ENCODE peak calls at places on chromosome 15, in six cellular contexts. N, R, A, D, X and O are unnamed samples.

GRCh38 chr15:42348083-42348482 is 11.2 kb upstream of the CAPN3 start:
- DNase-seq in N (peak; percentile 7), A (no peak), R (no peak), D (no peak), X (no peak), O (no peak)

GRCh38 chr15:50315814-50316630 is 39.0 kb downstream of the GABPB1 start:
- DNase-seq in R (peak; percentile 32), A (peak; percentile 27), D (no peak), N (peak; percentile 12), X (no peak), O (no peak)

GRCh38 chr15:49847436-49847835 is 226.6 kb downstream of the DTWD1 start:
- DNase-seq in D (no peak), R (no peak), N (no peak), A (no peak), X (no peak), O (no peak)

GRCh38 chr15:92326236-92326635 is 67.4 kb upstream of the ST8SIA2 start:
- DNase-seq in X (no peak), D (no peak), R (no peak), N (no peak), A (no peak), O (no peak)

GRCh38 chr15:61124195-61124594 is 104.9 kb downstream of the RORA start:
- DNase-seq in A (no peak), D (no peak), X (no peak), N (no peak), R (no peak), O (no peak)

GRCh38 chr15:41897327-41897726 is 3.5 kb upstream of the SPTBN5 start:
- DNase-seq in N (no peak), A (no peak), X (no peak), R (no peak), D (no peak), O (no peak)

GRCh38 chr15:91706366-91707032 is 147.0 kb upstream of the SLCO3A1 start:
- DNase-seq in X (peak; percentile 81), D (peak; percentile 87), R (peak; percentile 41), A (peak; percentile 43), N (peak; percentile 20), O (peak; percentile 87)

GRCh38 chr15:82197734-82198594 is 64.6 kb downstream of the EFL1 start:
- DNase-seq in R (peak; percentile 61), D (peak; percentile 59), X (peak; percentile 49), A (peak; percentile 48), N (peak; percentile 38), O (peak; percentile 47)

GRCh38 chr15:97955040-97955439 is 5.5 kb upstream of the ARRDC4 start:
- DNase-seq in R (no peak), X (no peak), A (no peak), D (no peak), N (no peak), O (no peak)

GRCh38 chr15:28114721-28115622 is 15.9 kb upstream of the OCA2 start:
- DNase-seq in X (no peak), A (no peak), N (no peak), D (no peak), R (no peak), O (no peak)

GRCh38 chr15:90047956-90048575 is 46.9 kb downstream of the ZNF710 start:
- DNase-seq in X (no peak), A (no peak), N (no peak), D (no peak), R (no peak), O (no peak)

GRCh38 chr15:69305933-69306568 is 7.3 kb downstream of the PAQR5 start:
- DNase-seq in A (no peak), X (no peak), N (no peak), R (no peak), D (no peak), O (no peak)

GRCh38 chr15:63497642-63498100 is 6.7 kb upstream of the USP3 start:
- DNase-seq in R (no peak), N (no peak), X (peak; percentile 68), D (peak; percentile 67), A (no peak), O (peak; percentile 53)

GRCh38 chr15:40217166-40217785 is 21.6 kb upstream of the PAK6 start:
- DNase-seq in A (peak; percentile 46), D (peak; percentile 52), N (peak; percentile 40), X (peak; percentile 38), R (peak; percentile 65), O (peak; percentile 9)

GRCh38 chr15:51088585-51088984 is 6.1 kb downstream of the TNFAIP8L3 start:
- DNase-seq in A (no peak), D (no peak), R (no peak), N (no peak), X (no peak), O (no peak)

GRCh38 chr15:40754574-40754882 is 526 bp downstream of the RMDN3 start:
- DNase-seq in N (no peak), D (peak; percentile 33), A (peak; percentile 30), X (peak; percentile 17), R (no peak), O (no peak)

GRCh38 chr15:89673162-89673506 is 6.0 kb downstream of the PLIN1 start:
- DNase-seq in D (peak; percentile 31), R (no peak), X (no peak), N (no peak), A (no peak), O (peak; percentile 29)

GRCh38 chr15:80495406-80495942 is 91.3 kb downstream of the ARNT2 start:
- DNase-seq in X (no peak), A (no peak), N (no peak), R (no peak), D (no peak), O (no peak)

GRCh38 chr15:80579611-80580010 is 115.5 kb upstream of the ABHD17C start:
- DNase-seq in N (no peak), A (no peak), X (no peak), R (no peak), D (no peak), O (no peak)

GRCh38 chr15:73983211-73983727 is 8.8 kb downstream of the STOML1 start:
- DNase-seq in R (no peak), N (no peak), D (no peak), A (no peak), X (no peak), O (no peak)

GRCh38 chr15:70643783-70644125 is 119.6 kb downstream of the UACA start:
- DNase-seq in R (no peak), X (no peak), D (no peak), A (no peak), N (no peak), O (no peak)

GRCh38 chr15:42622328-42622925 is 47.0 kb downstream of the STARD9 start:
- DNase-seq in D (no peak), A (no peak), R (no peak), X (no peak), N (no peak), O (no peak)